ENCODE peak calls at places on chromosome 17, in eight cellular contexts. B is hepatocyte, L is OCI-LY7, G is HCT116, U is GM23248, X is neural progenitor cell, H is SK-N-SH, P is PC-3. Y is an unnamed sample. For H3K4me1, the result is how much of the 10 kb centered on the place peaks cover.

GRCh38 chr17:35486920-35487727 is 38.6 kb upstream of the SLFN13 start:
- DNase-seq in L (no peak), P (no peak), G (no peak), H (no peak), X (no peak), B (peak), U (peak), Y (peak)

GRCh38 chr17:77229786-77230435 is 89.1 kb downstream of the SEC14L1 start:
- DNase-seq in L (no peak), U (no peak), G (no peak), X (no peak), P (no peak), B (no peak), H (no peak), Y (no peak)

GRCh38 chr17:27481327-27481726 is 25.1 kb downstream of the KSR1 start:
- DNase-seq in P (no peak), G (no peak), X (no peak), B (no peak), H (no peak), L (no peak), U (no peak), Y (no peak)

GRCh38 chr17:68053237-68054030 is 17.9 kb downstream of the KPNA2 start:
- DNase-seq in H (no peak), X (no peak), U (peak), G (no peak), P (no peak), L (no peak), B (no peak), Y (no peak)

GRCh38 chr17:62627904-62628603 is 584 bp downstream of the MRC2 start:
- DNase-seq in G (no peak), U (peak), P (peak), X (peak), L (no peak), H (peak), B (peak), Y (no peak)

GRCh38 chr17:77374170-77374936 is 233.6 kb downstream of the SEC14L1 start:
- DNase-seq in X (peak), G (no peak), L (peak), H (peak), U (peak), B (peak), P (no peak), Y (no peak)

GRCh38 chr17:57911021-57911420 is 44.2 kb downstream of the CUEDC1 start:
- DNase-seq in U (no peak), X (no peak), H (no peak), B (no peak), P (no peak), G (no peak), L (no peak), Y (no peak)

GRCh38 chr17:42853004-42853403 is 2.0 kb downstream of the AOC3 start:
- DNase-seq in G (no peak), P (no peak), H (no peak), X (no peak), L (no peak), U (no peak), B (no peak), Y (no peak)

GRCh38 chr17:80785477-80786178 is 206.0 kb upstream of the CHMP6 start:
- DNase-seq in P (no peak), B (no peak), H (no peak), X (no peak), L (no peak), U (no peak), G (no peak), Y (no peak)

GRCh38 chr17:50627782-50628601 is 6.7 kb upstream of the ABCC3 start:
- DNase-seq in B (peak), P (peak), H (peak), X (peak), L (no peak), G (no peak), U (no peak), Y (peak)

GRCh38 chr17:67434061-67434525 is 57.0 kb downstream of the PITPNC1 start:
- DNase-seq in H (no peak), P (no peak), B (no peak), X (no peak), U (peak), G (no peak), L (no peak), Y (no peak)

GRCh38 chr17:75832164-75832651 is 12.0 kb downstream of the UNC13D start:
- DNase-seq in U (peak), L (no peak), B (no peak), X (no peak), P (peak), H (no peak), G (no peak), Y (no peak)

GRCh38 chr17:71202449-71202848 is 918.4 kb upstream of the SOX9 start:
- DNase-seq in P (no peak), X (no peak), B (no peak), H (no peak), U (peak), L (no peak), G (no peak), Y (no peak)

GRCh38 chr17:67431210-67432015 is 54.3 kb downstream of the PITPNC1 start:
- DNase-seq in G (peak), B (peak), X (no peak), H (no peak), L (no peak), U (peak), P (peak), Y (no peak)

GRCh38 chr17:54903375-54903774 is 2.7 kb downstream of the TOM1L1 start:
- DNase-seq in H (peak), L (no peak), U (peak), P (no peak), G (no peak), B (peak), X (no peak), Y (no peak)

GRCh38 chr17:42050360-42051012 is at the start of gene C17orf113:
- DNase-seq in U (peak), B (peak), L (no peak), P (peak), H (peak), X (peak), G (no peak), Y (peak)

GRCh38 chr17:63399856-63400255 is 46.2 kb downstream of the CYB561 start:
- DNase-seq in L (no peak), P (no peak), H (peak), U (peak), B (peak), G (no peak), X (peak), Y (no peak)

GRCh38 chr17:2450016-2450650 is 49.3 kb upstream of the MNT start:
- DNase-seq in G (no peak), B (no peak), U (no peak), P (no peak), X (no peak), H (no peak), L (no peak), Y (no peak)

GRCh38 chr17:4175921-4176802 is 33.2 kb downstream of the CYB5D2 start:
- DNase-seq in G (no peak), B (no peak), L (no peak), H (no peak), X (no peak), U (no peak), P (no peak), Y (no peak)

GRCh38 chr17:28745052-28745776 is 1.4 kb downstream of the TRAF4 start:
- DNase-seq in G (no peak), H (peak), P (peak), L (peak), U (peak), B (peak), X (peak), Y (peak)

GRCh38 chr17:62111562-62112180 is 46.6 kb upstream of the MED13 start:
- DNase-seq in X (no peak), H (no peak), L (no peak), G (no peak), P (no peak), U (peak), B (no peak), Y (peak)

GRCh38 chr17:74750327-74751069 is 2.1 kb downstream of the NHERF1 start:
- DNase-seq in H (no peak), G (no peak), P (peak), L (no peak), X (no peak), B (peak), U (no peak), Y (no peak)

GRCh38 chr17:1095853-1096675 is 83.7 kb downstream of the ABR start:
- DNase-seq in P (no peak), U (no peak), X (no peak), G (no peak), H (no peak), L (no peak), B (no peak), Y (no peak)

GRCh38 chr17:65158081-65158480 is 20.9 kb downstream of the RGS9 start:
- DNase-seq in X (no peak), P (no peak), H (no peak), B (no peak), G (no peak), L (no peak), U (no peak), Y (no peak)

GRCh38 chr17:7204828-7205461 is 14.7 kb downstream of the DLG4 start:
- DNase-seq in G (peak), H (peak), B (peak), L (peak), P (no peak), U (peak), X (peak), Y (peak)

GRCh38 chr17:58493506-58493905 is 5.3 kb upstream of the HSF5 start:
- DNase-seq in L (no peak), G (no peak), U (no peak), P (no peak), X (no peak), B (no peak), H (no peak), Y (no peak)

GRCh38 chr17:77129568-77130301 is 11.0 kb upstream of the SEC14L1 start:
- DNase-seq in G (no peak), H (no peak), X (peak), P (no peak), L (no peak), B (no peak), U (peak), Y (no peak)

GRCh38 chr17:1783834-1784611 is 22.2 kb downstream of the SERPINF1 start:
- DNase-seq in L (no peak), U (peak), B (peak), X (peak), P (peak), G (peak), H (peak), Y (peak)

GRCh38 chr17:46002973-46003316 is 3.9 kb downstream of the STH start:
- DNase-seq in G (no peak), H (no peak), X (no peak), B (no peak), P (no peak), U (no peak), L (no peak), Y (no peak)

GRCh38 chr17:73278465-73279453 is 17.1 kb upstream of the CPSF4L start:
- DNase-seq in H (peak), P (peak), X (no peak), G (no peak), U (peak), B (peak), L (no peak), Y (no peak)

GRCh38 chr17:19646788-19647696 is 1.5 kb upstream of the ALDH3A2 start:
- DNase-seq in B (no peak), U (peak), P (peak), G (peak), X (peak), H (no peak), L (no peak), Y (no peak)

GRCh38 chr17:30380106-30380420 is 1.3 kb downstream of the CPD start:
- DNase-seq in B (no peak), P (peak), U (peak), X (peak), H (no peak), L (peak), G (no peak), Y (no peak)

GRCh38 chr17:77111916-77112315 is 28.9 kb upstream of the SEC14L1 start:
- DNase-seq in H (no peak), P (no peak), L (no peak), X (no peak), U (no peak), B (no peak), G (no peak), Y (no peak)

GRCh38 chr17:12077773-12078172 is 57.1 kb downstream of the MAP2K4 start:
- DNase-seq in P (no peak), U (no peak), H (no peak), G (no peak), L (no peak), X (no peak), B (no peak), Y (no peak)

GRCh38 chr17:66272699-66273390 is 29.6 kb upstream of the PRKCA start:
- DNase-seq in G (no peak), X (no peak), P (peak), L (no peak), B (no peak), U (peak), H (no peak), Y (no peak)

GRCh38 chr17:2402517-2402916 is 1.7 kb upstream of the MNT start:
- DNase-seq in U (no peak), L (no peak), X (peak), P (no peak), B (no peak), H (no peak), G (no peak), Y (no peak)

GRCh38 chr17:50052241-50052788 is 3.6 kb upstream of the ITGA3 start:
- DNase-seq in P (peak), L (no peak), B (no peak), G (no peak), H (no peak), X (no peak), U (no peak), Y (no peak)

GRCh38 chr17:4304417-4305027 is 40.7 kb upstream of the ANKFY1 start:
- DNase-seq in L (peak), U (peak), B (peak), G (peak), H (peak), X (peak), P (peak), Y (peak)

GRCh38 chr17:44902135-44902760 is 3.0 kb upstream of the EFTUD2 start:
- DNase-seq in P (no peak), L (no peak), H (no peak), U (no peak), G (no peak), B (no peak), X (no peak), Y (no peak)

GRCh38 chr17:44898768-44899073 is 524 bp downstream of the EFTUD2 start:
- DNase-seq in H (no peak), G (no peak), L (no peak), P (peak), B (peak), U (peak), X (no peak), Y (no peak)

GRCh38 chr17:44901323-44901965 is 2.2 kb upstream of the EFTUD2 start:
- DNase-seq in P (peak), B (no peak), U (peak), X (no peak), G (no peak), L (no peak), H (no peak), Y (no peak)

GRCh38 chr17:44900894-44901293 is 1.6 kb upstream of the EFTUD2 start:
- DNase-seq in P (peak), H (no peak), G (no peak), L (no peak), B (peak), U (peak), X (no peak), Y (no peak)

GRCh38 chr17:44899074-44899782 is at the start of gene EFTUD2:
- DNase-seq in P (peak), U (peak), B (peak), L (peak), H (peak), G (peak), X (peak), Y (peak)
- H3K27ac ChIP-seq in P (peak), U (peak), B (peak), L (peak), H (peak), G (peak), X (peak), Y (peak)

GRCh38 chr17:18201108-18201507 is 17.5 kb downstream of the ALKBH5 start:
- DNase-seq in X (no peak), P (no peak), U (no peak), L (no peak), H (no peak), B (no peak), G (no peak), Y (no peak)
- H3K4me1 ChIP-seq in X (under half), P (under half), U (under half), L (under half), H (under half), B (under half), G (under half), Y (under half)

DNA sequence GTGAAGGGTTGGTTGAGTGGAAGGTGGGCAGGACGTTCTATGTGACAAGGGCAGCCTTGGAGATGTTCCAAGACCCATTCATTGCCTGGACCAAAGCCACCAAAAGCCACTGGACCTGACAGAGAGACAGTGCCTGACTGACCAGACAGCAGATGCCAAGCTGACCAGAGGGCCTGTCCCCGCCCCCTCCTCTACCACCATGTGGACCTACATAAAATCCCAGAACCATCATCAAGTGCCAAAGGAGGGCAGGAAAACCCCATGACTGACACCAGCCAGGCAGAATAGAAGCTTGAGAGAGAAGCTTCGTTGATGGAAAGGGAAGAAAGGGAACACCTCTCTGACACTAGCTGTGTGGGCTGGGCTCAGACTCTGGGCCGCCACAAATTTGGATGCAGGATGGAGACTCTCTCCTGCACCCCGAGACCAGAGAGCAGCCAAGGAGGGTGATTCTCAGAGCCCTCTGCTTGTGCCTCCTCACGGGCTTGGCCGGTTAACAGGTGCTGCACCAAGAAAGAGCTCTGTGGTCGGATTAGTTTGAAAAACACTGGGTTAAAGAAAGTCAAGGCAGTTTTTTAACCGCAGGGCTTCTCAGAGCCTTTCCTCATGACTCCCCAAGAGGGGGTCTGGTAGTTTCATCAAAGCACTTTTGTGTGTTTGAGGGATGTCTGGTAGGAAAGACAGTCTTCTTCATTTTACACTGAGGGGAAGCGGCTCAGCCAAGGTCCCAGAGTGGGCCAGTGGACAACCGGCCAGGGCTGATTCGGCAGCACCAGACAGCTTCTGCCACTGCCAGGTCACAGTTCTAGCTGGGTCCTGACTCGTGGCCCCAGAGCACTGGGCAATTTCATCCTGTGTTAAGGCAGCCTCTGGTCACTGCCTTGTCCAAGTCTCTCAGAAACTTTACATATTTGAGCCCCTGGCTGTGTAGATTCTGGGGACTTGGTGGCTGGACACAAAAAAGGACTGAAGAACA is 1.7 kb downstream of the TNFRSF13B start:
- DNase-seq in G (no peak), P (no peak), U (no peak), L (peak), X (no peak), B (no peak), H (no peak), Y (peak)
- TF ChIP-seq EZH2phosphoT487 in G (no peak), P (no peak), U (no peak), L (no peak), X (no peak), B (no peak), H (no peak), Y (no peak)

GRCh38 chr17:79730437-79730768 is 340 bp upstream of the ENPP7 start:
- DNase-seq in L (no peak), B (no peak), P (no peak), X (no peak), G (no peak), U (no peak), H (no peak), Y (no peak)

GRCh38 chr17:79728169-79728907 is 2.4 kb upstream of the ENPP7 start:
- DNase-seq in G (peak), L (peak), U (peak), H (peak), P (peak), X (peak), B (peak), Y (peak)

GRCh38 chr17:79729761-79730160 is 982 bp upstream of the ENPP7 start:
- DNase-seq in U (no peak), B (no peak), P (no peak), H (no peak), L (no peak), X (no peak), G (no peak), Y (no peak)

GRCh38 chr17:79730769-79731483 is at the start of gene ENPP7:
- DNase-seq in X (no peak), H (no peak), B (no peak), G (no peak), U (no peak), L (no peak), P (no peak), Y (no peak)

GRCh38 chr17:79728908-79729471 is 1.8 kb upstream of the ENPP7 start:
- DNase-seq in P (no peak), L (no peak), X (no peak), H (no peak), B (no peak), G (no peak), U (no peak), Y (no peak)
- H3K27ac ChIP-seq in P (no peak), L (no peak), X (no peak), H (peak), B (no peak), G (no peak), U (no peak), Y (no peak)

Y was measured in MM.1S.